ENCODE peak calls at places on chromosomes 12 and 14, in eight cellular contexts. D, L, S, H, X, K, A and R are unnamed samples.
A peak's percentile ranks its signal among the peaks of the same experiment; 100 is the strongest.

GRCh38 chr12:45638386-45638785 is 91.1 kb upstream of the ARID2 start:
- DNase-seq in D (no peak), L (no peak), S (no peak), H (no peak), X (no peak), K (no peak), A (no peak), R (no peak)

GRCh38 chr14:104317500-104317805 is 179.1 kb downstream of the KIF26A start:
- DNase-seq in D (no peak), L (no peak), S (no peak), H (no peak), X (no peak), K (no peak), A (no peak), R (peak; percentile 16)

GRCh38 chr12:20368653-20369163 is 371 bp downstream of the PDE3A start:
- DNase-seq in D (peak; percentile 44), L (no peak), S (peak; percentile 10), H (peak; percentile 17), X (peak; percentile 42), K (peak; percentile 50), A (no peak), R (peak; percentile 51)

GRCh38 chr12:96981053-96981452 is 74.0 kb downstream of the NEDD1 start:
- DNase-seq in D (no peak), L (no peak), S (peak; percentile 29), H (no peak), X (no peak), K (no peak), A (no peak), R (no peak)

GRCh38 chr14:69079188-69079742 is 73.7 kb downstream of the DCAF5 start:
- DNase-seq in D (no peak), L (no peak), S (peak; percentile 74), H (no peak), X (no peak), K (no peak), A (no peak), R (no peak)

GRCh38 chr14:80567905-80568512 is 356.7 kb upstream of the DIO2 start:
- DNase-seq in D (no peak), L (no peak), S (peak; percentile 91), H (no peak), X (no peak), K (no peak), A (no peak), R (no peak)

GRCh38 chr14:75933712-75934296 is 48.0 kb downstream of the TGFB3 start:
- DNase-seq in D (no peak), L (no peak), S (no peak), H (no peak), X (no peak), K (no peak), A (no peak), R (no peak)

GRCh38 chr14:34359423-34360120 is 102.5 kb downstream of the SPTSSA start:
- DNase-seq in D (no peak), L (no peak), S (peak; percentile 41), H (no peak), X (no peak), K (peak; percentile 12), A (no peak), R (peak; percentile 39)

GRCh38 chr14:40317690-40318089 is 885.5 kb upstream of the FBXO33 start:
- DNase-seq in D (no peak), L (no peak), S (no peak), H (no peak), X (no peak), K (no peak), A (no peak), R (no peak)

GRCh38 chr12:6310771-6311610 is 509 bp downstream of the PLEKHG6 start:
- DNase-seq in D (no peak), L (no peak), S (no peak), H (no peak), X (no peak), K (no peak), A (no peak), R (no peak)

GRCh38 chr12:120223458-120224303 is 22.8 kb upstream of the RPLP0 start:
- DNase-seq in D (no peak), L (no peak), S (peak; percentile 31), H (no peak), X (no peak), K (no peak), A (no peak), R (no peak)

GRCh38 chr12:102174117-102174516 is 23.5 kb downstream of the PMCH start:
- DNase-seq in D (no peak), L (no peak), S (no peak), H (no peak), X (no peak), K (no peak), A (no peak), R (no peak)

GRCh38 chr12:72264548-72265175 is 7.5 kb upstream of the TRHDE start:
- DNase-seq in D (no peak), L (no peak), S (peak; percentile 18), H (no peak), X (no peak), K (no peak), A (peak; percentile 19), R (no peak)

GRCh38 chr14:99389171-99389826 is 91.4 kb downstream of the SETD3 start:
- DNase-seq in D (peak; percentile 62), L (peak; percentile 13), S (peak; percentile 50), H (peak; percentile 69), X (peak; percentile 31), K (peak; percentile 70), A (peak; percentile 21), R (peak; percentile 55)

GRCh38 chr14:55105991-55106390 is 23.1 kb upstream of the LGALS3 start:
- DNase-seq in D (no peak), L (no peak), S (no peak), H (no peak), X (no peak), K (no peak), A (no peak), R (no peak)

GRCh38 chr14:69808919-69809808 is 12.1 kb upstream of the SLC10A1 start:
- DNase-seq in D (no peak), L (no peak), S (no peak), H (no peak), X (no peak), K (no peak), A (peak; percentile 95), R (no peak)

GRCh38 chr12:69129014-69129413 is 110.4 kb upstream of the CPSF6 start:
- DNase-seq in D (no peak), L (no peak), S (peak; percentile 8), H (no peak), X (no peak), K (no peak), A (no peak), R (no peak)

GRCh38 chr14:67987596-67987995 is 168.0 kb downstream of the RAD51B start:
- DNase-seq in D (no peak), L (no peak), S (peak; percentile 35), H (no peak), X (no peak), K (no peak), A (no peak), R (no peak)

GRCh38 chr12:62711626-62712305 is 223.2 kb downstream of the PPM1H start:
- DNase-seq in D (no peak), L (no peak), S (no peak), H (no peak), X (no peak), K (no peak), A (no peak), R (no peak)

GRCh38 chr12:129673807-129674206 is 230.0 kb downstream of the TMEM132D start:
- DNase-seq in D (no peak), L (no peak), S (no peak), H (no peak), X (no peak), K (no peak), A (no peak), R (no peak)

GRCh38 chr12:56153291-56154065 is 1.1 kb downstream of the MYL6B start:
- DNase-seq in D (no peak), L (no peak), S (no peak), H (no peak), X (no peak), K (no peak), A (no peak), R (no peak)

GRCh38 chr14:75443203-75443969 is 15.6 kb downstream of the JDP2 start:
- DNase-seq in D (no peak), L (no peak), S (no peak), H (no peak), X (no peak), K (no peak), A (no peak), R (no peak)

GRCh38 chr12:116172224-116172849 is 105.2 kb downstream of the MED13L start:
- DNase-seq in D (no peak), L (peak; percentile 28), S (peak; percentile 28), H (no peak), X (no peak), K (no peak), A (no peak), R (no peak)

GRCh38 chr12:2198088-2198501 is 145.3 kb downstream of the CACNA1C start:
- DNase-seq in D (no peak), L (no peak), S (peak; percentile 7), H (no peak), X (no peak), K (no peak), A (no peak), R (no peak)

GRCh38 chr12:57248934-57249742 is 1.8 kb downstream of the STAC3 start:
- DNase-seq in D (no peak), L (no peak), S (no peak), H (no peak), X (no peak), K (no peak), A (no peak), R (no peak)

GRCh38 chr12:110015132-110015531 is 15.9 kb downstream of the ANKRD13A start:
- DNase-seq in D (no peak), L (no peak), S (no peak), H (no peak), X (no peak), K (no peak), A (no peak), R (no peak)

GRCh38 chr12:109288571-109288970 is 20.5 kb downstream of the FOXN4 start:
- DNase-seq in D (no peak), L (no peak), S (no peak), H (no peak), X (no peak), K (no peak), A (no peak), R (no peak)

GRCh38 chr14:90388982-90389381 is 7.8 kb upstream of the CALM1 start:
- DNase-seq in D (no peak), L (no peak), S (peak; percentile 47), H (no peak), X (no peak), K (no peak), A (no peak), R (no peak)

GRCh38 chr12:89156862-89157262 is 195.4 kb downstream of the DUSP6 start:
- DNase-seq in D (no peak), L (no peak), S (peak; percentile 43), H (no peak), X (no peak), K (no peak), A (no peak), R (no peak)

GRCh38 chr12:94566345-94566744 is 84.0 kb downstream of the TMCC3 start:
- DNase-seq in D (no peak), L (no peak), S (no peak), H (no peak), X (no peak), K (no peak), A (no peak), R (no peak)

GRCh38 chr14:37078131-37078530 is 94.3 kb downstream of the SLC25A21 start:
- DNase-seq in D (no peak), L (no peak), S (no peak), H (no peak), X (no peak), K (no peak), A (no peak), R (no peak)